ENCODE peak calls at places on chromosomes 6 and 20, in five cellular contexts. One of them, this sample, is unnamed.

GRCh38 chr20:58523916-58524315 is 8.7 kb upstream of the APCDD1L start:
- DNase-seq in GM12891: no peak
- DNase-seq in CD8-positive, alpha-beta T cell: no peak
- DNase-seq in NAMALWA: no peak
- DNase-seq in HS-5: no peak
- DNase-seq in this sample: no peak

GRCh38 chr6:109441069-109441816 is 719 bp downstream of the SMPD2 start:
- DNase-seq in NAMALWA: peak
- DNase-seq in HS-5: no peak
- DNase-seq in GM12891: no peak
- DNase-seq in CD8-positive, alpha-beta T cell: no peak
- DNase-seq in this sample: no peak

GRCh38 chr6:27591660-27592059 is 118.8 kb upstream of the ZNF184 start:
- DNase-seq in GM12891: no peak
- DNase-seq in CD8-positive, alpha-beta T cell: no peak
- DNase-seq in HS-5: peak
- DNase-seq in NAMALWA: peak
- DNase-seq in this sample: no peak

GRCh38 chr20:38119446-38119845 is 45.6 kb downstream of the TGM2 start:
- DNase-seq in HS-5: no peak
- DNase-seq in NAMALWA: no peak
- DNase-seq in CD8-positive, alpha-beta T cell: no peak
- DNase-seq in GM12891: no peak
- DNase-seq in this sample: no peak

GRCh38 chr6:157552956-157553485 is 172.0 kb downstream of the ZDHHC14 start:
- DNase-seq in GM12891: no peak
- DNase-seq in NAMALWA: no peak
- DNase-seq in HS-5: no peak
- DNase-seq in CD8-positive, alpha-beta T cell: no peak
- DNase-seq in this sample: no peak

GRCh38 chr6:134299236-134299635 is 18.7 kb downstream of the SGK1 start:
- DNase-seq in GM12891: no peak
- DNase-seq in CD8-positive, alpha-beta T cell: no peak
- DNase-seq in NAMALWA: no peak
- DNase-seq in HS-5: no peak
- DNase-seq in this sample: no peak

GRCh38 chr20:4195499-4195898 is 180.1 kb upstream of the RNF24 start:
- DNase-seq in CD8-positive, alpha-beta T cell: no peak
- DNase-seq in NAMALWA: no peak
- DNase-seq in GM12891: no peak
- DNase-seq in HS-5: no peak
- DNase-seq in this sample: no peak

GRCh38 chr6:99349620-99350141 is at the start of gene FAXC:
- DNase-seq in HS-5: no peak
- DNase-seq in CD8-positive, alpha-beta T cell: no peak
- DNase-seq in GM12891: no peak
- DNase-seq in NAMALWA: no peak
- DNase-seq in this sample: no peak

GRCh38 chr6:113449051-113449450 is 408.1 kb upstream of the MARCKS start:
- DNase-seq in CD8-positive, alpha-beta T cell: no peak
- DNase-seq in NAMALWA: no peak
- DNase-seq in GM12891: no peak
- DNase-seq in HS-5: peak
- DNase-seq in this sample: no peak

GRCh38 chr6:148179786-148180185 is 162.9 kb upstream of the SASH1 start:
- DNase-seq in GM12891: no peak
- DNase-seq in NAMALWA: peak
- DNase-seq in CD8-positive, alpha-beta T cell: no peak
- DNase-seq in HS-5: no peak
- DNase-seq in this sample: no peak

GRCh38 chr6:84581494-84582259 is 182.7 kb downstream of the TBX18 start:
- DNase-seq in CD8-positive, alpha-beta T cell: no peak
- DNase-seq in GM12891: no peak
- DNase-seq in NAMALWA: peak
- DNase-seq in HS-5: no peak
- DNase-seq in this sample: no peak

GRCh38 chr6:161143663-161144430 is 130.0 kb downstream of the AGPAT4 start:
- DNase-seq in HS-5: no peak
- DNase-seq in GM12891: no peak
- DNase-seq in CD8-positive, alpha-beta T cell: no peak
- DNase-seq in NAMALWA: no peak
- DNase-seq in this sample: no peak

GRCh38 chr6:107620736-107621135 is 130.8 kb downstream of the SOBP start:
- DNase-seq in NAMALWA: no peak
- DNase-seq in HS-5: no peak
- DNase-seq in GM12891: no peak
- DNase-seq in CD8-positive, alpha-beta T cell: no peak
- DNase-seq in this sample: no peak

GRCh38 chr20:45917790-45918141 is 5.8 kb upstream of the PLTP start:
- DNase-seq in HS-5: no peak
- DNase-seq in CD8-positive, alpha-beta T cell: no peak
- DNase-seq in NAMALWA: no peak
- DNase-seq in GM12891: no peak
- DNase-seq in this sample: no peak

GRCh38 chr6:85422996-85423395 is 26.9 kb upstream of the NT5E start:
- DNase-seq in CD8-positive, alpha-beta T cell: no peak
- DNase-seq in HS-5: no peak
- DNase-seq in GM12891: no peak
- DNase-seq in NAMALWA: no peak
- DNase-seq in this sample: no peak

GRCh38 chr6:27352850-27353249 is 35.7 kb upstream of the ZNF391 start:
- DNase-seq in GM12891: no peak
- DNase-seq in CD8-positive, alpha-beta T cell: no peak
- DNase-seq in NAMALWA: no peak
- DNase-seq in HS-5: no peak
- DNase-seq in this sample: no peak

GRCh38 chr20:21232546-21233280 is 70.4 kb upstream of the XRN2 start:
- DNase-seq in NAMALWA: no peak
- DNase-seq in GM12891: no peak
- DNase-seq in CD8-positive, alpha-beta T cell: no peak
- DNase-seq in HS-5: no peak
- DNase-seq in this sample: no peak

GRCh38 chr20:61869750-61870507 is 195.8 kb downstream of the TAF4 start:
- DNase-seq in HS-5: no peak
- DNase-seq in CD8-positive, alpha-beta T cell: no peak
- DNase-seq in GM12891: no peak
- DNase-seq in NAMALWA: no peak
- DNase-seq in this sample: no peak

GRCh38 chr6:31576897-31577341 is 1.6 kb downstream of the TNF start:
- DNase-seq in HS-5: no peak
- DNase-seq in CD8-positive, alpha-beta T cell: no peak
- DNase-seq in GM12891: no peak
- DNase-seq in NAMALWA: no peak
- DNase-seq in this sample: no peak

GRCh38 chr20:41233976-41234514 is 83.5 kb downstream of the ZHX3 start:
- DNase-seq in HS-5: no peak
- DNase-seq in NAMALWA: no peak
- DNase-seq in GM12891: no peak
- DNase-seq in CD8-positive, alpha-beta T cell: no peak
- DNase-seq in this sample: no peak

GRCh38 chr6:28311139-28311823 is 24.7 kb downstream of the ZSCAN31 start:
- DNase-seq in NAMALWA: peak
- DNase-seq in CD8-positive, alpha-beta T cell: no peak
- DNase-seq in GM12891: no peak
- DNase-seq in HS-5: no peak
- DNase-seq in this sample: no peak

This sample was measured in GM12864.